ENCODE peak calls at places on chromosomes 13 and 19, in four cellular contexts. J is heart right ventricle, D is lower leg skin, O is neural progenitor cell. H is an unnamed sample.

GRCh38 chr19:4124638-4125037 is 716 bp upstream of the MAP2K2 start:
- DNase-seq in J (no peak), D (no peak), O (peak; percentile 19), H (no peak)

GRCh38 chr19:33405491-33406461 is 32.3 kb downstream of the CEBPG start:
- DNase-seq in J (no peak), D (no peak), O (no peak), H (no peak)

GRCh38 chr19:41116261-41116660 is 2.0 kb downstream of the CYP2F1 start:
- DNase-seq in J (no peak), D (no peak), O (no peak), H (no peak)

GRCh38 chr19:2555422-2556220 is 79.7 kb downstream of the GADD45B start:
- DNase-seq in J (no peak), D (no peak), O (no peak), H (no peak)

GRCh38 chr13:89574077-89574476 is 1773.4 kb upstream of the MIR17HG start:
- DNase-seq in J (no peak), D (no peak), O (no peak), H (no peak)

GRCh38 chr19:51531349-51532315 is at the start of gene SIGLEC6:
- DNase-seq in J (peak; percentile 34), D (peak; percentile 49), O (no peak), H (no peak)

GRCh38 chr19:35354898-35355297 is 3.4 kb upstream of the FFAR3 start:
- DNase-seq in J (no peak), D (no peak), O (no peak), H (no peak)

GRCh38 chr19:4310247-4311121 is 6.1 kb downstream of the FSD1 start:
- DNase-seq in J (no peak), D (no peak), O (no peak), H (no peak)

GRCh38 chr19:31675187-31675913 is 326.1 kb upstream of the TSHZ3 start:
- DNase-seq in J (no peak), D (no peak), O (no peak), H (no peak)

GRCh38 chr13:69935043-69935442 is 172.6 kb upstream of the ATXN8OS start:
- DNase-seq in J (no peak), D (no peak), O (no peak), H (no peak)

GRCh38 chr13:110479215-110479545 is 82.3 kb downstream of the RAB20 start:
- DNase-seq in J (no peak), D (no peak), O (no peak), H (no peak)

GRCh38 chr19:3855321-3855720 is 13.5 kb downstream of the ZFR2 start:
- DNase-seq in J (no peak), D (no peak), O (no peak), H (no peak)

DNA sequence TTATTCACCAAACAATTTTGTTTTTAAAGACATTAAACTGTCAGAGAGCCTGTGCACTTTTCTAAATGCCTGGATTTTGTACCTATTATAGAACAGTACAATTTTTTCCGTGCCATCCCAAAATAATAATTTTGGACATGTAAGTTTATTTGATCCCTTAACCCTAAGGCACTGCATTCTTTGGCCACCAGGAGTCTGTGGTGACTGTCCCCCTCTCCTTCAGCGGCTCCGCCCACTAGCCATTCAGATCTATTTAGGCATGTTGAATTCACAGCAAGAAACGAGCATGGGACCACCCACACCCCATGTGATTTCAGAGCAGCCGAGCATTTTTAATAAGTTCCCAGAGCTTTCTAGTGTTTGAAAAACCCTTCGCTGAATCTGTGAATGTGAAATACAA is 567.5 kb downstream of the MYO16 start:
- DNase-seq in J (no peak), D (no peak), O (peak; percentile 67), H (no peak)
- TF ChIP-seq CTCF in J (no peak), D (no peak), O (peak; percentile 56), H (no peak)

DNA sequence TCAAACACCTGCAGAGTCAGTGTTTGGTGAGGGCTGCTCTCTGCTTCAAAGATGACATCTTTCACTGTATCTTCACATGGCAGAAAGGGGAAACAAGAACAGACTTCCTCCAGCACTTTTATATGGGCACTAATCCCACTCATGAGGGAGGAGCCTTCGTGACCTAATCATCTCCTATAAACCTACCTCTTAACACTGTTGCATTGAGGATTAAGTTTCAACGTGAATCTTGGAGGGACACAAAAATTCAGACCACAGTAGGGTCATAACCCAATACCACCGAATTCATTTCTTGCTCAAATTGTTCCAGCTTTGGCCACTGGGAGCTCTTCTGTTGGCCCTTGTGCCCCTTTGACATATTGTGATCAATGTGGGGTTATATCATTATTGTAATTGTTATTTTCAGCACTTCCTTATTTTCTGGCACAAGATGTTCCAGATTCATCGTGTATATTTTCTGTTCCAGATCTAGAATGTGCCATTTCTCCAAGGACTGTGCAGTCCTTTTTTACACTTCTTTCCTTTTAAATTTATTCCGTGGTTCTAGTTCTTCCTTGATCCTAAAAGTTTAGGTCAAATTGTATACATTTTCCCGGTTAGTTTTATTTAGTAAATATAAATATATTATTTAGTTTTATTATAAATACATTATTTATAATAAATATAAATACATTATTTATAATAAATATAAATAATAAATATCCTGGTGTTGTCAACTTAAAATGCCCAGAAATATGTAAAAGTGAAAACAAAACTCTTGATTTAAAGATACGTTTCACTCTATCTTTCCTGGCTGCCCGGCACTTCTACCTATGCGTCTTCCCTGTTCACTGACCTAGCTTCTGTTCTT is 35.5 kb upstream of the IGFL4 start:
- DNase-seq in J (no peak), D (no peak), O (no peak), H (no peak)
- TF ChIP-seq CTCF in J (no peak), D (no peak), O (peak; percentile 34), H (no peak)

DNA sequence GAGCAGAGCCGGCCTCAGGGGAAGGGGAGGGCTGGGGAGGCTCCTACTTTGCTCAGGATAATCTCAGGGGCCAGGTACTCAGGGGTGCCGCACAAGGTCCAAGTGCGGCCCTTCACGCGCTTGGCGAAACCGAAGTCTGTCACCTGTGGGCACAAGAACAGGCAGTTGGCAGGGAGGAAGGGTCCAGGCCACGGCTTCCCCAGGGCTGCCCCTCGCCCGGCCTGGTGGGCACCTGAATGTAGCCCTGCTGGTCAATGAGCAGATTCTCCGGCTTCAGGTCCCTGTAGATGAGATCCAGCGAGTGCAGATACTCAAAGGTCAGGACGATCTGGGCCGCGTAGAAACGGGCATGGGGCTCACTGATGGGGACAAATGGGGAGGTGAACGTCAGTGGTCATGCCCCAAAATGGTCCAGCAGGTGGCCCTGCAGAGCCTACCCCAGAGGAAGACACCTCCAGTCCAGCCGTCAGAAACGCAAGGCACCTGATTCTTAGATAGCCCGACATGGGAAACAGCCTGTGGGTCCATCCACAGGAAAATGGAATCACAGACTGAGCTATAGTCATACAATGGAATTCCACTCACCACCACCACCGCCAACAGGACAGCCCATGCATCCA is 7.1 kb upstream of the SAMD1 start:
- DNase-seq in J (no peak), D (no peak), O (no peak), H (no peak)
- TF ChIP-seq CTCF in J (peak; percentile 31), D (no peak), O (peak; percentile 32), H (peak; percentile 12)

DNA sequence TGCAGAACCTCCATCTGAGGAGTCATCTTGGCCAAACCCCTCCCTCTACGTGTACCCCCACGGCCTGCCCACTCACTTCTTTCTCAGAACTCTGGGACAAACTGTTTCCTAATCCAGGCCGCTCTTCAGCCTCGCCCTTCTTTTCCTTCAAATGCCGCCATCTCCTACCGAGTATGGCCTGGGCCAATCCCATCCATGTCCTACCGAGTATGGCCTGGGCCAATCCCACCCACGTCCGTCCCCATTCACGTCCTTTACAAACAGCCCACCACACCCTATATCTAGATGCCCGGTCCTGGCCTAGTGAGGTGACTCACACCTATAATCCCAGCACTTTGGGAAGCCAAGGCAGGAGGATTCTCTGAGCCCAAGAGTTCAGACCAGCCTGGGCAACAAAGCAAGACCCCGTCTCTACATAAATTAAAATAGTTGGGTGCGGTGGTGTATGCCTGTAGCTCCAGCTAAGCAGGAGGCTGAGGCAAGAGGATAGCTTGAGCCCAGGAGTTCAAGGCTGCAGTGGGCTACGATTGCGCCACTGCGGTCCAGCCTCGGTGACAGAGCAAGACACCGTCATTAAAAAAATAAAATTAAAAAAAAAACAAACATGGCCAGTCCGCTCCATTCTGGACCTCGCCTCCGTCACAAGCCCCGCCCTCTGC is 1.0 kb downstream of the TMEM160 start:
- DNase-seq in J (no peak), D (no peak), O (no peak), H (no peak)
- TF ChIP-seq CTCF in J (no peak), D (no peak), O (no peak), H (no peak)

DNA sequence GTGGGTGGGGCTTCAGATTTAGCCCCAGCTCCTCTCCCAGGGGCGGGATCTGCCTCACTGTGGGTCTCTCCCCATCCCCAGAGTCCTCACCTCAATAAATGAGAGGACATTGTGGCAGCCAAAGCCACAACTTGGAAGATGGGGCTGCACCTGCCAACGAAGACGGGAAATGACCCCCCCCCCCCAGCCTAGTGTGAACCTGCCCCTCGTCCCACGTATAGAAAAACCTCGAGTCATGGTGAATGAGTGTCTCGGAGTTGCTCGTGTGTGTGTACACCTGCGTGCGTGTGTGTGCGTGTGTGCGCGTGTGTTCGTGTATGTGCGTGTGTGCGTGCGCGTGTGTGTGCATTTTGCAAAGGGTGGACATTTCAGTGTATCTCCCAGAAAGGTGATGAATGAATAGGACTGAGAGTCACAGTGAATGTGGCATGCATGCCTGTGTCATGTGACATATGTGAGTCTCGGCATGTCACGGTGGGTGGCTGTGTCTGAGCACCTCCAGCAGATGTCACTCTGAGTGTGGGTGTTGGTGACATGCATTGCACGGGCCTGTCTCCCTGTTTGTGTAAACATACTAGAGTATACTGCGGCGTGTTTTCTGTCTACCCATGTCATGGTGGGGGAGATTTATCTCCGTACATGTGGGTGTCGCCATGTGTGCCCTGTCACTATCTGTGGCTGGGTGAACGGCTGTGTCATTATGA is 1.5 kb upstream of the TRAPPC5 start:
- DNase-seq in J (no peak), D (no peak), O (no peak), H (peak; percentile 59)
- TF ChIP-seq CTCF in J (no peak), D (no peak), O (no peak), H (peak; percentile 64)

DNA sequence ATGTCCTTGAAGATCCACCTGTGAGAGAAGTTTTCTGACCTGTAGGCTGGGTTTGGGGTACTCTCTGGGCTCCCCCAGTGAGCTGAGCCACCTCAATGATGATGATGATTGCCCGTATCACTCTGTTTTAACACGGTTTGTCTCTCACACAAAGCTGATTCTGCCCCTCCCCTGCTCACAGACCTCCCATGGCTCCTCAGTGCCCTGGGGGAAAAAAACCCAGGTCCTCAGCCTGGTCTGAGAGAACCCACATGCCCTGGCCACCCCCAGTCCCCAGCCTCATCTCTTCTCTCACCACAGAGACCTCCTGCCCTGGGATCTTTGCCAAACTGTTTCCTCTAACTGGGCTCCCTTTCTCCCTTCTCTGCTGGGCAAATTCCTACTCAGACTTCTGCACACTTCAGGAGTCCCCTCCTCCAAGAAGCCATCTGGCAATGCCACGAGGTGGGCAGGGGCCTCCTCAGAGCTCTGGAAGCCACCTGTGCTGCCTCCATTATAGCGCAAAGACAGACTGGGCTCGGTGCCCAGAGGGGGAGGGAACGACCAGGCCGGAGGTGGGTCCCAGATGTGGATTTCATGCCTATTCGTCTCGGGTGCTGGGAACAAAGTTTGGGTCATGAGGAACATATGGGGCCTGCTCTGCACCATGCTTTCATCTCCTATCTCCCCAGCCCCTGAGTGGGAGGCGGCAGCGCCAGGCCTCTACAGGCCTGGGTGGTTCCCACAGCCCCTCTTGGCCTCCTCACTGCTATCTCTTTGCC is 8.5 kb upstream of the CA11 start:
- DNase-seq in J (no peak), D (no peak), O (no peak), H (no peak)
- TF ChIP-seq CTCF in J (no peak), D (no peak), O (no peak), H (no peak)

DNA sequence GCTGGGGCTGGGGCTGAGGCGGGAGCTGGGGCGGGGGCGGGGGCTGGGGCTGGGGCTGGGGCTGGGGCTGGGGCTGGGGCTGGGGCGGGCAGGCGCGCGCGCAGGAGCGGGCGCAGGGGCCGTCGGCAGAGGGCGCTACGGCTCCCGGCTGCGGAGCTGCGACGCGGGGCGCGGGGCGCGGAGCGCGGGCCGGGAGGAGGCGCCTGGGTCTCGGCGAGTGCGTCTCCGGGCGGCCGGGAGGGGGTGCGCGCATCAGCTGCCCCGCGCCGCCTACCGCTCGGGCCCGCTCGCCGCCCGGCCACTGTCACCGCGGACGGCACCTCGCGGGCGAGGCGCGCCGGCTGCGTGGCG is 416 bp upstream of the MTUS2 start:
- DNase-seq in J (peak; percentile 77), D (no peak), O (peak; percentile 94), H (peak; percentile 38)
- TF ChIP-seq CTCF in J (peak; percentile 30), D (no peak), O (peak; percentile 44), H (peak; percentile 39)

GRCh38 chr13:78689011-78689410 is 30.1 kb upstream of the OBI1 start:
- DNase-seq in J (no peak), D (no peak), O (peak; percentile 36), H (no peak)
- TF ChIP-seq CTCF in J (peak; percentile 46), D (no peak), O (peak; percentile 31), H (no peak)